ENCODE peak calls at places on chromosomes 1 and 21, in nine cellular contexts. S, O, D, L, I, W, F, X and A are unnamed samples.
A peak's percentile ranks its signal among the peaks of the same experiment; 100 is the strongest.

GRCh38 chr1:225735252-225736149 is 42.1 kb upstream of the SRP9 start:
- DNase-seq in I (no peak), S (no peak), O (peak; percentile 96), F (no peak), W (peak; percentile 68), D (peak; percentile 95), X (peak; percentile 100), L (no peak), A (peak; percentile 93)

GRCh38 chr1:151516031-151516511 is 4.9 kb downstream of the CGN start:
- DNase-seq in L (no peak), D (no peak), S (no peak), X (no peak), F (no peak), W (no peak), O (no peak), I (no peak), A (no peak)

GRCh38 chr1:203771901-203772301 is 6.9 kb downstream of the LAX1 start:
- DNase-seq in F (no peak), I (no peak), L (no peak), O (no peak), D (no peak), S (no peak), W (no peak), X (no peak), A (no peak)

GRCh38 chr1:13513885-13514546 is at the start of gene LRRC38:
- DNase-seq in S (no peak), W (peak; percentile 24), X (no peak), O (no peak), F (no peak), I (no peak), L (peak; percentile 23), D (no peak), A (no peak)

GRCh38 chr1:57741521-57741920 is 317.7 kb upstream of the DAB1 start:
- DNase-seq in W (no peak), S (no peak), O (no peak), D (no peak), I (no peak), F (no peak), X (no peak), L (no peak), A (no peak)

GRCh38 chr21:15309721-15310120 is 244.9 kb upstream of the NRIP1 start:
- DNase-seq in F (no peak), S (no peak), W (peak; percentile 80), D (no peak), O (no peak), I (no peak), L (no peak), X (no peak), A (no peak)

GRCh38 chr1:22289251-22289995 is 146.5 kb upstream of the WNT4 start:
- DNase-seq in F (no peak), I (no peak), D (peak; percentile 37), W (no peak), O (no peak), L (no peak), X (no peak), S (no peak), A (no peak)

GRCh38 chr1:153545067-153546055 is at the start of gene S100A4:
- DNase-seq in O (no peak), X (peak; percentile 99), L (peak; percentile 86), F (peak; percentile 72), D (peak; percentile 92), W (peak; percentile 93), I (peak; percentile 70), S (peak; percentile 87), A (peak; percentile 81)

GRCh38 chr1:14626869-14627607 is 28.6 kb downstream of the KAZN start:
- DNase-seq in L (peak; percentile 97), S (no peak), D (no peak), W (peak; percentile 57), F (no peak), X (no peak), O (no peak), I (no peak), A (no peak)

GRCh38 chr1:246567258-246568235 is 1.3 kb downstream of the CNST start:
- DNase-seq in D (peak; percentile 91), I (no peak), L (peak; percentile 6), X (peak; percentile 67), S (no peak), W (no peak), O (peak; percentile 69), F (no peak), A (peak; percentile 82)

GRCh38 chr1:109819365-109819764 is 55.6 kb upstream of the EPS8L3 start:
- DNase-seq in O (no peak), F (no peak), L (no peak), D (no peak), I (no peak), S (no peak), X (no peak), W (no peak), A (no peak)

GRCh38 chr1:61264825-61265242 is 182.5 kb downstream of the NFIA start:
- DNase-seq in F (no peak), W (no peak), X (no peak), I (no peak), D (no peak), O (no peak), S (no peak), L (no peak), A (no peak)

GRCh38 chr21:41753001-41753725 is 13.7 kb downstream of the RIPK4 start:
- DNase-seq in O (no peak), W (no peak), X (no peak), S (no peak), D (no peak), I (no peak), L (no peak), F (no peak), A (no peak)

GRCh38 chr1:93591833-93592635 is 89.6 kb downstream of the BCAR3 start:
- DNase-seq in S (no peak), F (peak; percentile 27), W (no peak), I (no peak), D (no peak), O (no peak), X (peak; percentile 46), L (peak; percentile 100), A (no peak)

GRCh38 chr1:27042670-27043069 is 30.0 kb upstream of the TENT5B start:
- DNase-seq in O (no peak), D (no peak), I (no peak), F (no peak), X (no peak), S (no peak), L (no peak), W (no peak), A (no peak)

GRCh38 chr1:69305621-69306020 is 262.1 kb upstream of the LRRC7 start:
- DNase-seq in O (no peak), L (no peak), S (no peak), I (no peak), W (no peak), D (no peak), X (peak; percentile 39), F (no peak), A (no peak)

GRCh38 chr1:167057297-167057688 is 32.9 kb downstream of the GPA33 start:
- DNase-seq in D (peak; percentile 28), S (no peak), L (peak; percentile 83), F (no peak), X (peak; percentile 67), O (no peak), I (no peak), W (no peak), A (no peak)

GRCh38 chr1:231485029-231485784 is 43.3 kb upstream of the TSNAX start:
- DNase-seq in I (no peak), S (no peak), X (no peak), W (no peak), O (no peak), F (no peak), L (no peak), D (peak; percentile 28), A (no peak)

GRCh38 chr1:38267037-38268036 is 220.7 kb upstream of the POU3F1 start:
- DNase-seq in F (no peak), O (no peak), I (no peak), D (no peak), X (no peak), L (no peak), W (no peak), S (no peak), A (no peak)

GRCh38 chr1:109570414-109570813 is 22.0 kb downstream of the GNAI3 start:
- DNase-seq in I (no peak), F (no peak), S (no peak), O (no peak), D (no peak), X (no peak), L (peak; percentile 69), W (no peak), A (no peak)

GRCh38 chr1:206503591-206504362 is 3.6 kb upstream of the RASSF5 start:
- DNase-seq in D (peak; percentile 98), L (no peak), W (no peak), S (no peak), F (no peak), O (peak; percentile 97), X (peak; percentile 100), I (no peak), A (peak; percentile 98)

GRCh38 chr1:30746212-30747027 is 11.2 kb downstream of the LAPTM5 start:
- DNase-seq in F (no peak), O (no peak), S (no peak), W (no peak), L (no peak), D (no peak), X (no peak), I (no peak), A (no peak)

GRCh38 chr1:241927321-241927720 is 30.2 kb upstream of the BECN2 start:
- DNase-seq in I (no peak), L (no peak), O (no peak), F (no peak), S (no peak), W (no peak), D (no peak), X (no peak), A (no peak)

GRCh38 chr1:201506573-201507567 is at the start of gene CSRP1:
- DNase-seq in L (peak; percentile 84), W (peak; percentile 89), O (no peak), X (peak; percentile 89), D (peak; percentile 88), F (no peak), I (peak; percentile 69), S (peak; percentile 80), A (no peak)

GRCh38 chr1:153790996-153791855 is 16.0 kb downstream of the SLC27A3 start:
- DNase-seq in L (no peak), S (no peak), D (peak; percentile 85), X (peak; percentile 83), O (peak; percentile 58), W (no peak), I (no peak), F (no peak), A (peak; percentile 90)

GRCh38 chr1:48823161-48823560 is 46.5 kb upstream of the BEND5 start:
- DNase-seq in S (no peak), I (no peak), F (no peak), L (peak; percentile 14), X (peak; percentile 73), D (no peak), W (peak; percentile 12), O (no peak), A (no peak)

GRCh38 chr21:27268290-27268689 is 301.4 kb upstream of the ADAMTS5 start:
- DNase-seq in W (no peak), D (peak; percentile 66), X (peak; percentile 8), F (no peak), I (no peak), O (no peak), L (no peak), S (no peak), A (peak; percentile 67)